ENCODE peak calls at places on chromosome 11, in four cellular contexts. R is stimulated activated CD4-positive, alpha-beta T cell treated with anti-CD3 and anti-CD28 coated beads, Interleukin-12 subunit alpha, Interleukin-12 subunit beta, amount 100 ng/mL, for 4 hours; K is NCI-H1105 treated with DMSO at 0.1 percent for 48 hours; F is posterior cingulate gyrus. D is an unnamed sample.

GRCh38 chr11:88315981-88316441 is 21.5 kb downstream of the CTSC start:
- DNase-seq in R (no peak), K (no peak), F (no peak), D (no peak)

GRCh38 chr11:93529707-93530467 is 13.3 kb downstream of the SMCO4 start:
- DNase-seq in R (no peak), K (no peak), F (no peak), D (no peak)

GRCh38 chr11:31512117-31512516 is 2.5 kb downstream of the ELP4 start:
- DNase-seq in R (no peak), K (no peak), F (no peak), D (no peak)

GRCh38 chr11:64390558-64390957 is 31.6 kb downstream of the RPS6KA4 start:
- DNase-seq in R (no peak), K (no peak), F (no peak), D (no peak)

GRCh38 chr11:46180741-46181140 is 59.5 kb upstream of the PHF21A start:
- DNase-seq in R (no peak), K (no peak), F (no peak), D (no peak)

GRCh38 chr11:77096591-77097019 is 6.0 kb upstream of the OMP start:
- DNase-seq in R (no peak), K (no peak), F (no peak), D (no peak)

GRCh38 chr11:121553806-121554205 is 101.0 kb upstream of the SORL1-AS1 start:
- DNase-seq in R (no peak), K (no peak), F (no peak), D (no peak)

GRCh38 chr11:120431633-120432032 is 79.9 kb upstream of the GRIK4 start:
- DNase-seq in R (no peak), K (no peak), F (no peak), D (no peak)

GRCh38 chr11:93542753-93543246 is 391 bp downstream of the SMCO4 start:
- DNase-seq in R (no peak), K (no peak), F (no peak), D (no peak)